ENCODE peak calls at places on chromosome 17, in four cellular contexts. Z is erythroblast, D is endothelial cell of umbilical vein, K is spleen. A is an unnamed sample.

GRCh38 chr17:47693667-47694017 is 319 bp upstream of the TBKBP1 start:
- DNase-seq in Z (no peak), D (no peak), K (no peak), A (no peak)

GRCh38 chr17:155576-155975 is 18.2 kb downstream of the SCGB1C2 start:
- DNase-seq in Z (no peak), D (no peak), K (no peak), A (no peak)

GRCh38 chr17:61477204-61477834 is 25.1 kb downstream of the TBX4 start:
- DNase-seq in Z (no peak), D (no peak), K (peak), A (no peak)

GRCh38 chr17:50188521-50189395 is 12.7 kb downstream of the COL1A1 start:
- DNase-seq in Z (no peak), D (no peak), K (no peak), A (no peak)

GRCh38 chr17:27751622-27752490 is 48.5 kb downstream of the NOS2 start:
- DNase-seq in Z (no peak), D (no peak), K (no peak), A (no peak)

GRCh38 chr17:40341808-40342574 is 22.5 kb downstream of the GJD3 start:
- DNase-seq in Z (peak), D (peak), K (peak), A (no peak)

GRCh38 chr17:79602621-79603020 is 8.2 kb downstream of the RBFOX3 start:
- DNase-seq in Z (no peak), D (no peak), K (no peak), A (no peak)

GRCh38 chr17:75153854-75154194 is 488 bp downstream of the JPT1 start:
- DNase-seq in Z (peak), D (peak), K (peak), A (no peak)

GRCh38 chr17:19270347-19270950 is 33.3 kb downstream of the EPN2 start:
- DNase-seq in Z (no peak), D (peak), K (peak), A (no peak)

GRCh38 chr17:75654176-75654575 is 12.8 kb downstream of the RECQL5 start:
- DNase-seq in Z (no peak), D (peak), K (no peak), A (no peak)

GRCh38 chr17:43755389-43755875 is 3.2 kb downstream of the SOST start:
- DNase-seq in Z (peak), D (no peak), K (peak), A (no peak)

GRCh38 chr17:13749566-13750235 is 148.0 kb upstream of the HS3ST3A1 start:
- DNase-seq in Z (no peak), D (no peak), K (no peak), A (no peak)

GRCh38 chr17:59311051-59311468 is 20.4 kb upstream of the YPEL2 start:
- DNase-seq in Z (peak), D (peak), K (no peak), A (no peak)

GRCh38 chr17:38564869-38565268 is 40.9 kb downstream of the SRCIN1 start:
- DNase-seq in Z (no peak), D (no peak), K (no peak), A (no peak)

GRCh38 chr17:1455291-1455747 is 713 bp downstream of the CRK start:
- DNase-seq in Z (peak), D (peak), K (peak), A (no peak)

GRCh38 chr17:78974635-78975591 is 4.8 kb downstream of the LGALS3BP start:
- DNase-seq in Z (no peak), D (peak), K (no peak), A (no peak)

GRCh38 chr17:17840751-17841591 is 4.2 kb upstream of the SREBF1 start:
- DNase-seq in Z (peak), D (peak), K (no peak), A (no peak)

GRCh38 chr17:49035470-49036269 is 38.5 kb downstream of the IGF2BP1 start:
- DNase-seq in Z (peak), D (peak), K (no peak), A (no peak)

GRCh38 chr17:67449065-67449464 is 72.0 kb downstream of the PITPNC1 start:
- DNase-seq in Z (no peak), D (peak), K (no peak), A (no peak)

GRCh38 chr17:29086628-29087332 is 43.8 kb downstream of the PIPOX start:
- DNase-seq in Z (no peak), D (no peak), K (no peak), A (no peak)

GRCh38 chr17:41308251-41308917 is 725 bp downstream of the KRTAP16-1 start:
- DNase-seq in Z (no peak), D (no peak), K (peak), A (peak)

GRCh38 chr17:50203589-50204345 is 2.3 kb upstream of the COL1A1 start:
- DNase-seq in Z (no peak), D (no peak), K (no peak), A (no peak)

GRCh38 chr17:19940722-19941464 is 36.7 kb downstream of the AKAP10 start:
- DNase-seq in Z (no peak), D (no peak), K (no peak), A (no peak)

GRCh38 chr17:57645950-57646686 is 99.0 kb downstream of the CCDC182 start:
- DNase-seq in Z (no peak), D (no peak), K (no peak), A (no peak)

GRCh38 chr17:16512011-16512410 is 20.0 kb upstream of the LRRC75A start:
- DNase-seq in Z (no peak), D (no peak), K (peak), A (no peak)
- TF ChIP-seq POLR2A in Z (no peak), D (no peak), K (no peak), A (no peak)

GRCh38 chr17:30514895-30515596 is 37.8 kb downstream of the GOSR1 start:
- DNase-seq in Z (no peak), D (no peak), K (no peak), A (no peak)
- TF ChIP-seq POLR2A in Z (no peak), D (no peak), K (no peak), A (no peak)

GRCh38 chr17:81034168-81034777 is 678 bp upstream of the BAIAP2 start:
- DNase-seq in Z (no peak), D (no peak), K (no peak), A (no peak)

GRCh38 chr17:81036128-81036891 is 1.4 kb downstream of the BAIAP2 start:
- DNase-seq in Z (no peak), D (no peak), K (peak), A (no peak)

GRCh38 chr17:81033535-81034167 is 1.3 kb upstream of the BAIAP2 start:
- DNase-seq in Z (no peak), D (peak), K (peak), A (no peak)

GRCh38 chr17:81035389-81036127 is 607 bp downstream of the BAIAP2 start:
- DNase-seq in Z (peak), D (peak), K (peak), A (no peak)

GRCh38 chr17:81034779-81035388 is at the start of gene BAIAP2:
- DNase-seq in Z (peak), D (peak), K (peak), A (peak)
- TF ChIP-seq POLR2A in Z (peak), D (peak), K (peak), A (peak)

GRCh38 chr17:7697828-7698588 is 7.0 kb upstream of the EFNB3 start:
- DNase-seq in Z (no peak), D (no peak), K (no peak), A (no peak)

GRCh38 chr17:7700510-7700909 is 4.5 kb upstream of the EFNB3 start:
- DNase-seq in Z (peak), D (no peak), K (no peak), A (no peak)

DNA sequence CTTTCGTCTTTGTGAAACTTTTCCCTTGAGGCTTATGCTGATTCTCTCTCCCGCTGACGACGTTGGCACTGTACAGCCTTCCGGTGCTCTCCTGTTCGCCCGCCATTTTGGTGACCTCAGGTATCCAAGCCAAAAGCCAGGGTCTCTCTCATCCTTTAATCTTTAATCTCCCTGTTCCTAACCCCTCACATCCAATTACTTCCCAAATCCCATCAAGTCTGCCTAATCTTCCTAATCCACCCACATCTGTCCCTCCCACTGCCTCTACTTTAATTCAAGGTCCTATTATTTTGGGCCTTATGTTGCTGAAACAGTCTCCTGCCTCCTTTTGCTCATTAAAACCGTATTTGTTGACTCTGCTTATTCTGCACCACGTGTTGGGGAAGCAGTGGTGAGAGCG is 7.3 kb downstream of the WRAP53 start:
- DNase-seq in Z (no peak), D (no peak), K (no peak), A (no peak)
- TF ChIP-seq POLR2A in Z (no peak), D (no peak), K (no peak), A (no peak)

GRCh38 chr17:36151891-36152638 is 24.4 kb downstream of the TBC1D3B start:
- DNase-seq in Z (no peak), D (no peak), K (no peak), A (no peak)

GRCh38 chr17:36144981-36145729 is 31.3 kb downstream of the TBC1D3B start:
- DNase-seq in Z (no peak), D (no peak), K (no peak), A (no peak)

GRCh38 chr17:36147601-36148000 is 28.8 kb downstream of the TBC1D3B start:
- DNase-seq in Z (no peak), D (no peak), K (no peak), A (no peak)

GRCh38 chr17:36149296-36149820 is 27.1 kb downstream of the TBC1D3B start:
- DNase-seq in Z (peak), D (no peak), K (no peak), A (no peak)

DNA sequence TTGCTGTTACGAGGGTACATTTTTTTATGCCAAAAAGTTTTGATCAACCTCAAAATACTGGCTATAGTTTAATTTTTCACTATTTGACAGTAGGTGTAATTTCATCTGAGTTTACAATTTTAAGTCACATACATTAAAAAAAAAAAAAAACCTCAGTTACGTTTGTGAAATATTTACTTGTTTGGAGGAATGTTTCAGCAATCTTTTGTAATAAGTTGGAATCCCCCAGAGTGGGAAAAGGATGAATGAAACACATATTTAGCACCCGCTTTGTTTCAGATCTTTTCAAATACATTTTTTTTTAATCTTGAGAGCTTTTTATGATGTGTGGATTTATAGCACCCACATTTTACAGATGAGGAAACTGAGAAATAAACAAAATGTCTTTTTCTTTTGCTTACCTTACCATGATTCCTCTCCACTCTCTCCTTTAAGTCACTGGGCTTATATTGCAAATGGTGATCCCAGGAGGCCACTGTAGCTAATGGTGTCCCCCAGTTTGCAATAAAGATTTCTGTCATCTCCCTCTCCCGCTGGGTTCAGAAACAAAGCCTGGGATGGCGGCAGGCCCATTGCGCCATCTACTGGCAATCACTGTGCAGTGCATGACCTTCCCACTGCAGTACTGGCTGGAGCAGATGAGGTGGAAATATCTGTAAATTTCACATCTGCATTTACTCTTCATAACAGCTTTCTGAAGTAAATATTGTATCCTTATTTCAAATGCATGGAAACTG is 27.7 kb downstream of the TBC1D3B start:
- DNase-seq in Z (peak), D (peak), K (peak), A (no peak)
- TF ChIP-seq POLR2A in Z (no peak), D (no peak), K (no peak), A (no peak)

A was measured in esophagus squamous epithelium.